ENCODE peak calls at places on chromosomes 3 and 15, in seven cellular contexts. One of them, this sample, is unnamed.

GRCh38 chr15:35496585-35496984 is 49.4 kb downstream of the DPH6 start:
- DNase-seq in LoVo: no peak
- DNase-seq in activated CD4-positive, alpha-beta memory T cell treated with anti-CD3 and anti-CD28 coated beads for 36 hours: no peak
- DNase-seq in cardiac fibroblast: no peak
- DNase-seq in NCI-H1092 treated with DMSO at 0.1 percent for 48 hours: no peak
- DNase-seq in SW 1271: no peak
- DNase-seq in left kidney: no peak
- DNase-seq in this sample: no peak

GRCh38 chr15:62665449-62665848 is 377.1 kb upstream of the TPM1 start:
- DNase-seq in LoVo: no peak
- DNase-seq in activated CD4-positive, alpha-beta memory T cell treated with anti-CD3 and anti-CD28 coated beads for 36 hours: no peak
- DNase-seq in cardiac fibroblast: peak
- DNase-seq in NCI-H1092 treated with DMSO at 0.1 percent for 48 hours: no peak
- DNase-seq in SW 1271: no peak
- DNase-seq in left kidney: peak
- DNase-seq in this sample: no peak

GRCh38 chr3:46007280-46007679 is 11.7 kb upstream of the FYCO1 start:
- DNase-seq in LoVo: no peak
- DNase-seq in activated CD4-positive, alpha-beta memory T cell treated with anti-CD3 and anti-CD28 coated beads for 36 hours: no peak
- DNase-seq in cardiac fibroblast: peak
- DNase-seq in NCI-H1092 treated with DMSO at 0.1 percent for 48 hours: no peak
- DNase-seq in SW 1271: no peak
- DNase-seq in left kidney: no peak
- DNase-seq in this sample: no peak

GRCh38 chr3:190122198-190122771 is 1.6 kb upstream of the P3H2 start:
- DNase-seq in LoVo: no peak
- DNase-seq in activated CD4-positive, alpha-beta memory T cell treated with anti-CD3 and anti-CD28 coated beads for 36 hours: no peak
- DNase-seq in cardiac fibroblast: peak
- DNase-seq in NCI-H1092 treated with DMSO at 0.1 percent for 48 hours: no peak
- DNase-seq in SW 1271: no peak
- DNase-seq in left kidney: no peak
- DNase-seq in this sample: no peak

GRCh38 chr15:85419200-85419599 is 38.8 kb downstream of the AKAP13 start:
- DNase-seq in LoVo: no peak
- DNase-seq in activated CD4-positive, alpha-beta memory T cell treated with anti-CD3 and anti-CD28 coated beads for 36 hours: no peak
- DNase-seq in cardiac fibroblast: peak
- DNase-seq in NCI-H1092 treated with DMSO at 0.1 percent for 48 hours: no peak
- DNase-seq in SW 1271: no peak
- DNase-seq in left kidney: no peak
- DNase-seq in this sample: no peak

GRCh38 chr15:50059883-50060282 is 59.1 kb downstream of the ATP8B4 start:
- DNase-seq in LoVo: no peak
- DNase-seq in activated CD4-positive, alpha-beta memory T cell treated with anti-CD3 and anti-CD28 coated beads for 36 hours: no peak
- DNase-seq in cardiac fibroblast: peak
- DNase-seq in NCI-H1092 treated with DMSO at 0.1 percent for 48 hours: no peak
- DNase-seq in SW 1271: no peak
- DNase-seq in left kidney: no peak
- DNase-seq in this sample: no peak

GRCh38 chr3:125154800-125155269 is 57.7 kb downstream of the SLC12A8 start:
- DNase-seq in LoVo: no peak
- DNase-seq in activated CD4-positive, alpha-beta memory T cell treated with anti-CD3 and anti-CD28 coated beads for 36 hours: peak
- DNase-seq in cardiac fibroblast: no peak
- DNase-seq in NCI-H1092 treated with DMSO at 0.1 percent for 48 hours: no peak
- DNase-seq in SW 1271: no peak
- DNase-seq in left kidney: no peak
- DNase-seq in this sample: peak

GRCh38 chr3:146838221-146838620 is 233.1 kb upstream of the PLSCR5 start:
- DNase-seq in LoVo: no peak
- DNase-seq in activated CD4-positive, alpha-beta memory T cell treated with anti-CD3 and anti-CD28 coated beads for 36 hours: no peak
- DNase-seq in cardiac fibroblast: peak
- DNase-seq in NCI-H1092 treated with DMSO at 0.1 percent for 48 hours: no peak
- DNase-seq in SW 1271: no peak
- DNase-seq in left kidney: no peak
- DNase-seq in this sample: no peak

GRCh38 chr15:49889525-49889924 is 229.5 kb downstream of the ATP8B4 start:
- DNase-seq in LoVo: no peak
- DNase-seq in activated CD4-positive, alpha-beta memory T cell treated with anti-CD3 and anti-CD28 coated beads for 36 hours: no peak
- DNase-seq in cardiac fibroblast: no peak
- DNase-seq in NCI-H1092 treated with DMSO at 0.1 percent for 48 hours: no peak
- DNase-seq in SW 1271: no peak
- DNase-seq in left kidney: no peak
- DNase-seq in this sample: no peak

GRCh38 chr3:141370065-141370533 is 1.8 kb downstream of the ZBTB38 start:
- DNase-seq in LoVo: peak
- DNase-seq in activated CD4-positive, alpha-beta memory T cell treated with anti-CD3 and anti-CD28 coated beads for 36 hours: peak
- DNase-seq in cardiac fibroblast: peak
- DNase-seq in NCI-H1092 treated with DMSO at 0.1 percent for 48 hours: peak
- DNase-seq in SW 1271: peak
- DNase-seq in left kidney: peak
- DNase-seq in this sample: peak

GRCh38 chr3:123067689-123068226 is 933 bp downstream of the PDIA5 start:
- DNase-seq in LoVo: peak
- DNase-seq in activated CD4-positive, alpha-beta memory T cell treated with anti-CD3 and anti-CD28 coated beads for 36 hours: no peak
- DNase-seq in cardiac fibroblast: no peak
- DNase-seq in NCI-H1092 treated with DMSO at 0.1 percent for 48 hours: no peak
- DNase-seq in SW 1271: no peak
- DNase-seq in left kidney: no peak
- DNase-seq in this sample: no peak

GRCh38 chr15:58357529-58358476 is 74.0 kb upstream of the LIPC start:
- DNase-seq in LoVo: no peak
- DNase-seq in activated CD4-positive, alpha-beta memory T cell treated with anti-CD3 and anti-CD28 coated beads for 36 hours: peak
- DNase-seq in cardiac fibroblast: peak
- DNase-seq in NCI-H1092 treated with DMSO at 0.1 percent for 48 hours: no peak
- DNase-seq in SW 1271: no peak
- DNase-seq in left kidney: peak
- DNase-seq in this sample: peak

GRCh38 chr3:160739079-160739478 is 17.0 kb upstream of the PPM1L start:
- DNase-seq in LoVo: no peak
- DNase-seq in activated CD4-positive, alpha-beta memory T cell treated with anti-CD3 and anti-CD28 coated beads for 36 hours: no peak
- DNase-seq in cardiac fibroblast: peak
- DNase-seq in NCI-H1092 treated with DMSO at 0.1 percent for 48 hours: no peak
- DNase-seq in SW 1271: no peak
- DNase-seq in left kidney: peak
- DNase-seq in this sample: no peak

GRCh38 chr3:113769551-113769950 is 22.7 kb downstream of the ATP6V1A start:
- DNase-seq in LoVo: no peak
- DNase-seq in activated CD4-positive, alpha-beta memory T cell treated with anti-CD3 and anti-CD28 coated beads for 36 hours: no peak
- DNase-seq in cardiac fibroblast: peak
- DNase-seq in NCI-H1092 treated with DMSO at 0.1 percent for 48 hours: no peak
- DNase-seq in SW 1271: no peak
- DNase-seq in left kidney: peak
- DNase-seq in this sample: no peak

GRCh38 chr3:167862104-167862785 is 126.7 kb downstream of the SERPINI1 start:
- DNase-seq in LoVo: no peak
- DNase-seq in activated CD4-positive, alpha-beta memory T cell treated with anti-CD3 and anti-CD28 coated beads for 36 hours: no peak
- DNase-seq in cardiac fibroblast: peak
- DNase-seq in NCI-H1092 treated with DMSO at 0.1 percent for 48 hours: no peak
- DNase-seq in SW 1271: no peak
- DNase-seq in left kidney: peak
- DNase-seq in this sample: no peak

GRCh38 chr3:49872801-49873281 is 3.1 kb upstream of the CAMKV start:
- DNase-seq in LoVo: no peak
- DNase-seq in activated CD4-positive, alpha-beta memory T cell treated with anti-CD3 and anti-CD28 coated beads for 36 hours: peak
- DNase-seq in cardiac fibroblast: no peak
- DNase-seq in NCI-H1092 treated with DMSO at 0.1 percent for 48 hours: no peak
- DNase-seq in SW 1271: no peak
- DNase-seq in left kidney: no peak
- DNase-seq in this sample: no peak

GRCh38 chr15:62464705-62465104 is 299.6 kb upstream of the C2CD4B start:
- DNase-seq in LoVo: no peak
- DNase-seq in activated CD4-positive, alpha-beta memory T cell treated with anti-CD3 and anti-CD28 coated beads for 36 hours: no peak
- DNase-seq in cardiac fibroblast: peak
- DNase-seq in NCI-H1092 treated with DMSO at 0.1 percent for 48 hours: no peak
- DNase-seq in SW 1271: no peak
- DNase-seq in left kidney: peak
- DNase-seq in this sample: no peak

GRCh38 chr3:137642305-137642704 is 121.8 kb upstream of the SOX14 start:
- DNase-seq in LoVo: no peak
- DNase-seq in activated CD4-positive, alpha-beta memory T cell treated with anti-CD3 and anti-CD28 coated beads for 36 hours: no peak
- DNase-seq in cardiac fibroblast: no peak
- DNase-seq in NCI-H1092 treated with DMSO at 0.1 percent for 48 hours: no peak
- DNase-seq in SW 1271: no peak
- DNase-seq in left kidney: peak
- DNase-seq in this sample: no peak

GRCh38 chr15:68207176-68207935 is 2.2 kb upstream of the CALML4 start:
- DNase-seq in LoVo: no peak
- DNase-seq in activated CD4-positive, alpha-beta memory T cell treated with anti-CD3 and anti-CD28 coated beads for 36 hours: no peak
- DNase-seq in cardiac fibroblast: no peak
- DNase-seq in NCI-H1092 treated with DMSO at 0.1 percent for 48 hours: no peak
- DNase-seq in SW 1271: no peak
- DNase-seq in left kidney: no peak
- DNase-seq in this sample: no peak

GRCh38 chr15:71218272-71218805 is 103.1 kb downstream of the THSD4 start:
- DNase-seq in LoVo: no peak
- DNase-seq in activated CD4-positive, alpha-beta memory T cell treated with anti-CD3 and anti-CD28 coated beads for 36 hours: no peak
- DNase-seq in cardiac fibroblast: no peak
- DNase-seq in NCI-H1092 treated with DMSO at 0.1 percent for 48 hours: no peak
- DNase-seq in SW 1271: no peak
- DNase-seq in left kidney: no peak
- DNase-seq in this sample: no peak

GRCh38 chr3:194974468-194975135 is 288.9 kb downstream of the FAM43A start:
- DNase-seq in LoVo: no peak
- DNase-seq in activated CD4-positive, alpha-beta memory T cell treated with anti-CD3 and anti-CD28 coated beads for 36 hours: no peak
- DNase-seq in cardiac fibroblast: no peak
- DNase-seq in NCI-H1092 treated with DMSO at 0.1 percent for 48 hours: no peak
- DNase-seq in SW 1271: no peak
- DNase-seq in left kidney: no peak
- DNase-seq in this sample: peak

GRCh38 chr3:288383-288782 is 91.8 kb downstream of the CHL1 start:
- DNase-seq in LoVo: no peak
- DNase-seq in activated CD4-positive, alpha-beta memory T cell treated with anti-CD3 and anti-CD28 coated beads for 36 hours: no peak
- DNase-seq in cardiac fibroblast: no peak
- DNase-seq in NCI-H1092 treated with DMSO at 0.1 percent for 48 hours: no peak
- DNase-seq in SW 1271: no peak
- DNase-seq in left kidney: no peak
- DNase-seq in this sample: no peak

GRCh38 chr3:122227036-122227781 is 43.7 kb downstream of the CASR start:
- DNase-seq in LoVo: no peak
- DNase-seq in activated CD4-positive, alpha-beta memory T cell treated with anti-CD3 and anti-CD28 coated beads for 36 hours: no peak
- DNase-seq in cardiac fibroblast: no peak
- DNase-seq in NCI-H1092 treated with DMSO at 0.1 percent for 48 hours: no peak
- DNase-seq in SW 1271: no peak
- DNase-seq in left kidney: no peak
- DNase-seq in this sample: no peak

GRCh38 chr3:151282921-151283320 is 4.6 kb upstream of the P2RY14 start:
- DNase-seq in LoVo: peak
- DNase-seq in activated CD4-positive, alpha-beta memory T cell treated with anti-CD3 and anti-CD28 coated beads for 36 hours: no peak
- DNase-seq in cardiac fibroblast: peak
- DNase-seq in NCI-H1092 treated with DMSO at 0.1 percent for 48 hours: peak
- DNase-seq in SW 1271: peak
- DNase-seq in left kidney: peak
- DNase-seq in this sample: no peak

GRCh38 chr3:86988235-86988634 is 2.7 kb downstream of the VGLL3 start:
- DNase-seq in LoVo: no peak
- DNase-seq in activated CD4-positive, alpha-beta memory T cell treated with anti-CD3 and anti-CD28 coated beads for 36 hours: no peak
- DNase-seq in cardiac fibroblast: peak
- DNase-seq in NCI-H1092 treated with DMSO at 0.1 percent for 48 hours: no peak
- DNase-seq in SW 1271: no peak
- DNase-seq in left kidney: no peak
- DNase-seq in this sample: no peak

GRCh38 chr3:32154180-32154579 is 47.8 kb downstream of the GPD1L start:
- DNase-seq in LoVo: no peak
- DNase-seq in activated CD4-positive, alpha-beta memory T cell treated with anti-CD3 and anti-CD28 coated beads for 36 hours: no peak
- DNase-seq in cardiac fibroblast: peak
- DNase-seq in NCI-H1092 treated with DMSO at 0.1 percent for 48 hours: no peak
- DNase-seq in SW 1271: no peak
- DNase-seq in left kidney: peak
- DNase-seq in this sample: no peak

GRCh38 chr3:76811418-76811817 is 228.5 kb upstream of the ROBO2 start:
- DNase-seq in LoVo: no peak
- DNase-seq in activated CD4-positive, alpha-beta memory T cell treated with anti-CD3 and anti-CD28 coated beads for 36 hours: no peak
- DNase-seq in cardiac fibroblast: no peak
- DNase-seq in NCI-H1092 treated with DMSO at 0.1 percent for 48 hours: no peak
- DNase-seq in SW 1271: no peak
- DNase-seq in left kidney: no peak
- DNase-seq in this sample: no peak

GRCh38 chr3:136938334-136938733 is 19.4 kb upstream of the IL20RB start:
- DNase-seq in LoVo: no peak
- DNase-seq in activated CD4-positive, alpha-beta memory T cell treated with anti-CD3 and anti-CD28 coated beads for 36 hours: no peak
- DNase-seq in cardiac fibroblast: peak
- DNase-seq in NCI-H1092 treated with DMSO at 0.1 percent for 48 hours: no peak
- DNase-seq in SW 1271: no peak
- DNase-seq in left kidney: no peak
- DNase-seq in this sample: no peak

GRCh38 chr3:141845407-141846049 is 30.9 kb upstream of the ATP1B3 start:
- DNase-seq in LoVo: no peak
- DNase-seq in activated CD4-positive, alpha-beta memory T cell treated with anti-CD3 and anti-CD28 coated beads for 36 hours: peak
- DNase-seq in cardiac fibroblast: no peak
- DNase-seq in NCI-H1092 treated with DMSO at 0.1 percent for 48 hours: no peak
- DNase-seq in SW 1271: no peak
- DNase-seq in left kidney: no peak
- DNase-seq in this sample: no peak

GRCh38 chr3:191434036-191434435 is 26.9 kb upstream of the PYDC2 start:
- DNase-seq in LoVo: no peak
- DNase-seq in activated CD4-positive, alpha-beta memory T cell treated with anti-CD3 and anti-CD28 coated beads for 36 hours: no peak
- DNase-seq in cardiac fibroblast: no peak
- DNase-seq in NCI-H1092 treated with DMSO at 0.1 percent for 48 hours: no peak
- DNase-seq in SW 1271: no peak
- DNase-seq in left kidney: no peak
- DNase-seq in this sample: no peak

GRCh38 chr3:128036119-128036518 is 16.1 kb upstream of the SEC61A1 start:
- DNase-seq in LoVo: no peak
- DNase-seq in activated CD4-positive, alpha-beta memory T cell treated with anti-CD3 and anti-CD28 coated beads for 36 hours: no peak
- DNase-seq in cardiac fibroblast: no peak
- DNase-seq in NCI-H1092 treated with DMSO at 0.1 percent for 48 hours: no peak
- DNase-seq in SW 1271: no peak
- DNase-seq in left kidney: peak
- DNase-seq in this sample: no peak

GRCh38 chr15:39845582-39845981 is 62.9 kb upstream of the FSIP1 start:
- DNase-seq in LoVo: no peak
- DNase-seq in activated CD4-positive, alpha-beta memory T cell treated with anti-CD3 and anti-CD28 coated beads for 36 hours: no peak
- DNase-seq in cardiac fibroblast: no peak
- DNase-seq in NCI-H1092 treated with DMSO at 0.1 percent for 48 hours: no peak
- DNase-seq in SW 1271: no peak
- DNase-seq in left kidney: no peak
- DNase-seq in this sample: no peak

GRCh38 chr15:85406916-85407315 is 26.5 kb downstream of the AKAP13 start:
- DNase-seq in LoVo: no peak
- DNase-seq in activated CD4-positive, alpha-beta memory T cell treated with anti-CD3 and anti-CD28 coated beads for 36 hours: no peak
- DNase-seq in cardiac fibroblast: peak
- DNase-seq in NCI-H1092 treated with DMSO at 0.1 percent for 48 hours: no peak
- DNase-seq in SW 1271: no peak
- DNase-seq in left kidney: no peak
- DNase-seq in this sample: no peak

GRCh38 chr15:74377831-74378766 is 10.7 kb upstream of the CYP11A1 start:
- DNase-seq in LoVo: no peak
- DNase-seq in activated CD4-positive, alpha-beta memory T cell treated with anti-CD3 and anti-CD28 coated beads for 36 hours: no peak
- DNase-seq in cardiac fibroblast: no peak
- DNase-seq in NCI-H1092 treated with DMSO at 0.1 percent for 48 hours: no peak
- DNase-seq in SW 1271: no peak
- DNase-seq in left kidney: no peak
- DNase-seq in this sample: peak

This sample was measured in activated CD8-positive, alpha-beta memory T cell treated with anti-CD3 and anti-CD28 coated beads for 24 hours.